ENCODE peak calls at places on chromosomes 12 and 14, in seven cellular contexts. T, O, R, H, V, A and L are unnamed samples.

GRCh38 chr12:120982659-120983058 is 4.3 kb downstream of the HNF1A start:
- DNase-seq in T (no peak), O (no peak), R (no peak), H (no peak), V (no peak), A (no peak), L (no peak)

GRCh38 chr12:111446631-111447570 is 41.2 kb downstream of the SH2B3 start:
- DNase-seq in T (no peak), O (no peak), R (no peak), H (no peak), V (no peak), A (no peak), L (no peak)

GRCh38 chr14:93708311-93708734 is 80.0 kb downstream of the PRIMA1 start:
- DNase-seq in T (no peak), O (no peak), R (no peak), H (no peak), V (no peak), A (no peak), L (no peak)

GRCh38 chr14:102363182-102363952 is 626 bp downstream of the TECPR2 start:
- DNase-seq in T (no peak), O (peak), R (no peak), H (peak), V (peak), A (no peak), L (peak)

GRCh38 chr12:71057330-71057729 is 100.5 kb downstream of the TSPAN8 start:
- DNase-seq in T (no peak), O (no peak), R (no peak), H (no peak), V (no peak), A (no peak), L (peak)

GRCh38 chr12:13001725-13002040 is 1.6 kb upstream of the HEBP1 start:
- DNase-seq in T (no peak), O (no peak), R (no peak), H (no peak), V (no peak), A (no peak), L (no peak)

GRCh38 chr12:26938660-26939185 is 453 bp downstream of the FGFR1OP2 start:
- DNase-seq in T (peak), O (no peak), R (no peak), H (no peak), V (peak), A (peak), L (no peak)

GRCh38 chr14:94423465-94424056 is 29.0 kb downstream of the SERPINA11 start:
- DNase-seq in T (peak), O (peak), R (no peak), H (peak), V (peak), A (peak), L (peak)

GRCh38 chr12:98110516-98110915 is 404.9 kb upstream of the TMPO start:
- DNase-seq in T (no peak), O (no peak), R (no peak), H (no peak), V (no peak), A (no peak), L (no peak)

GRCh38 chr14:84458881-84459280 is 1071.1 kb upstream of the FLRT2 start:
- DNase-seq in T (no peak), O (no peak), R (no peak), H (no peak), V (no peak), A (no peak), L (no peak)

GRCh38 chr14:88492272-88493089 is 62.3 kb downstream of the PTPN21 start:
- DNase-seq in T (peak), O (peak), R (peak), H (peak), V (peak), A (peak), L (peak)

GRCh38 chr12:51941669-51942455 is 9.6 kb upstream of the ACVR1B start:
- DNase-seq in T (no peak), O (no peak), R (no peak), H (no peak), V (peak), A (no peak), L (no peak)

GRCh38 chr12:12859690-12860089 is 31.7 kb upstream of the GPRC5A start:
- DNase-seq in T (no peak), O (peak), R (no peak), H (no peak), V (peak), A (no peak), L (peak)

GRCh38 chr14:25108959-25109358 is 59.0 kb upstream of the STXBP6 start:
- DNase-seq in T (no peak), O (no peak), R (no peak), H (no peak), V (no peak), A (no peak), L (peak)

GRCh38 chr12:75747572-75747995 is 236.2 kb upstream of the KRR1 start:
- DNase-seq in T (no peak), O (peak), R (no peak), H (no peak), V (peak), A (no peak), L (peak)

GRCh38 chr14:88919502-88919901 is 95.1 kb downstream of the TTC8 start:
- DNase-seq in T (no peak), O (no peak), R (no peak), H (no peak), V (peak), A (no peak), L (no peak)